ENCODE peak calls at places on chromosomes 13 and 19, in ten cellular contexts. Y is AG09319, L is colonic mucosa, G is lower leg skin, W is NCI-H2081 treated with DMSO at 0.1 percent for 48 hours, K is HuH-7.5, U is HT-29, N is mesenchymal stem cell, E is GDM1, S is left lobe of liver. T is an unnamed sample.

GRCh38 chr19:42287017-42287825 is 14.7 kb upstream of the PRR19 start:
- DNase-seq in Y (no peak), L (no peak), G (peak; percentile 85), W (no peak), K (no peak), U (no peak), N (no peak), E (no peak), S (no peak), T (no peak)

GRCh38 chr19:29492761-29493160 is 33.0 kb upstream of the VSTM2B start:
- DNase-seq in Y (no peak), L (no peak), G (no peak), W (no peak), K (no peak), U (no peak), N (no peak), E (no peak), S (no peak), T (no peak)

GRCh38 chr13:104773775-104774174 is 1707.6 kb upstream of the SLC10A2 start:
- DNase-seq in Y (no peak), L (no peak), G (no peak), W (no peak), K (no peak), U (peak; percentile 68), N (peak; percentile 82), E (no peak), S (no peak), T (no peak)

GRCh38 chr13:79901336-79901735 is 420.4 kb downstream of the NDFIP2 start:
- DNase-seq in Y (no peak), L (no peak), G (no peak), W (no peak), K (no peak), U (peak; percentile 11), N (peak; percentile 66), E (no peak), S (no peak), T (no peak)

GRCh38 chr19:1299822-1300221 is 14.1 kb downstream of the EFNA2 start:
- DNase-seq in Y (no peak), L (no peak), G (no peak), W (no peak), K (no peak), U (no peak), N (no peak), E (no peak), S (no peak), T (no peak)

GRCh38 chr13:42753697-42754096 is 27.7 kb upstream of the FAM216B start:
- DNase-seq in Y (no peak), L (no peak), G (no peak), W (no peak), K (no peak), U (no peak), N (peak; percentile 57), E (no peak), S (no peak), T (no peak)

GRCh38 chr13:76696370-76696769 is 189.8 kb downstream of the KCTD12 start:
- DNase-seq in Y (no peak), L (no peak), G (no peak), W (no peak), K (no peak), U (no peak), N (peak; percentile 42), E (no peak), S (no peak), T (no peak)

GRCh38 chr13:37446503-37446902 is 152.1 kb downstream of the POSTN start:
- DNase-seq in Y (peak; percentile 76), L (no peak), G (peak; percentile 88), W (no peak), K (no peak), U (no peak), N (peak; percentile 92), E (no peak), S (no peak), T (no peak)

GRCh38 chr19:10797078-10797477 is 38.9 kb downstream of the TMED1 start:
- DNase-seq in Y (no peak), L (no peak), G (no peak), W (no peak), K (no peak), U (no peak), N (no peak), E (no peak), S (no peak), T (no peak)

GRCh38 chr19:22831211-22831610 is 880 bp upstream of the ZNF723 start:
- DNase-seq in Y (no peak), L (no peak), G (peak; percentile 66), W (no peak), K (no peak), U (no peak), N (no peak), E (no peak), S (no peak), T (no peak)

GRCh38 chr13:90918551-90918950 is 428.9 kb upstream of the MIR17HG start:
- DNase-seq in Y (no peak), L (no peak), G (no peak), W (no peak), K (no peak), U (no peak), N (peak; percentile 93), E (no peak), S (no peak), T (no peak)

GRCh38 chr19:50001158-50001557 is 24.0 kb downstream of the VRK3 start:
- DNase-seq in Y (no peak), L (no peak), G (no peak), W (no peak), K (no peak), U (no peak), N (no peak), E (no peak), S (no peak), T (no peak)

GRCh38 chr13:110477711-110478245 is 83.7 kb downstream of the RAB20 start:
- DNase-seq in Y (no peak), L (no peak), G (no peak), W (no peak), K (no peak), U (no peak), N (no peak), E (no peak), S (no peak), T (no peak)

GRCh38 chr13:113098163-113098732 is 7.3 kb upstream of the F7 start:
- DNase-seq in Y (no peak), L (no peak), G (no peak), W (no peak), K (no peak), U (no peak), N (no peak), E (no peak), S (no peak), T (no peak)

GRCh38 chr19:2270572-2271515 is 11.1 kb downstream of the PEAK3 start:
- DNase-seq in Y (peak; percentile 67), L (peak; percentile 77), G (peak; percentile 98), W (no peak), K (peak; percentile 86), U (peak; percentile 35), N (peak; percentile 86), E (peak; percentile 56), S (peak; percentile 88), T (peak; percentile 91)

GRCh38 chr19:19670070-19670551 is 1.5 kb downstream of the ZNF101 start:
- DNase-seq in Y (no peak), L (peak; percentile 17), G (peak; percentile 63), W (no peak), K (no peak), U (no peak), N (peak; percentile 11), E (no peak), S (no peak), T (no peak)

GRCh38 chr19:2289714-2290435 is 7.9 kb upstream of the PEAK3 start:
- DNase-seq in Y (no peak), L (peak; percentile 25), G (no peak), W (no peak), K (no peak), U (no peak), N (no peak), E (peak; percentile 73), S (no peak), T (no peak)

GRCh38 chr13:42970824-42971669 is 21.0 kb downstream of the EPSTI1 start:
- DNase-seq in Y (no peak), L (peak; percentile 70), G (no peak), W (no peak), K (peak; percentile 30), U (peak; percentile 82), N (peak; percentile 51), E (peak; percentile 42), S (no peak), T (no peak)

GRCh38 chr19:1855040-1855827 is 7.0 kb upstream of the REXO1 start:
- DNase-seq in Y (peak; percentile 75), L (peak; percentile 95), G (peak; percentile 98), W (no peak), K (no peak), U (peak; percentile 83), N (peak; percentile 93), E (peak; percentile 91), S (peak; percentile 81), T (peak; percentile 85)

GRCh38 chr19:18002347-18002850 is 5.6 kb upstream of the ARRDC2 start:
- DNase-seq in Y (no peak), L (no peak), G (no peak), W (no peak), K (no peak), U (no peak), N (no peak), E (peak; percentile 58), S (no peak), T (peak; percentile 59)

GRCh38 chr19:57244513-57244912 is 4.1 kb downstream of the ZNF805 start:
- DNase-seq in Y (no peak), L (no peak), G (no peak), W (no peak), K (no peak), U (no peak), N (no peak), E (no peak), S (no peak), T (no peak)

GRCh38 chr13:60012503-60012902 is 151.2 kb downstream of the DIAPH3 start:
- DNase-seq in Y (no peak), L (peak; percentile 56), G (no peak), W (no peak), K (no peak), U (peak; percentile 60), N (no peak), E (no peak), S (no peak), T (no peak)